ENCODE peak calls at places on chromosomes 13 and 19, in five cellular contexts. One of them, this sample, is unnamed.
A peak's percentile ranks its signal among the peaks of the same experiment; 100 is the strongest.

GRCh38 chr19:9040131-9040530 is 29.9 kb upstream of the MUC16 start:
- DNase-seq in cardiac muscle cell: no peak
- DNase-seq in tibial nerve: no peak
- DNase-seq in left ventricle myocardium inferior: no peak
- DNase-seq in fibroblast of lung: no peak
- DNase-seq in this sample: no peak

GRCh38 chr13:23980160-23980551 is 82.9 kb upstream of the C1QTNF9B start:
- DNase-seq in fibroblast of lung: peak; percentile 90
- DNase-seq in left ventricle myocardium inferior: peak; percentile 85
- DNase-seq in cardiac muscle cell: peak; percentile 89
- DNase-seq in tibial nerve: peak; percentile 59
- DNase-seq in this sample: peak; percentile 37

GRCh38 chr13:27455331-27455855 is 5.0 kb upstream of the MTIF3 start:
- DNase-seq in fibroblast of lung: no peak
- DNase-seq in tibial nerve: no peak
- DNase-seq in cardiac muscle cell: no peak
- DNase-seq in left ventricle myocardium inferior: no peak
- DNase-seq in this sample: no peak

GRCh38 chr13:113933901-113934300 is 40.0 kb downstream of the C13orf46 start:
- DNase-seq in cardiac muscle cell: no peak
- DNase-seq in fibroblast of lung: no peak
- DNase-seq in left ventricle myocardium inferior: peak; percentile 7
- DNase-seq in tibial nerve: peak; percentile 11
- DNase-seq in this sample: no peak

GRCh38 chr13:100563779-100564178 is 24.8 kb downstream of the GGACT start:
- DNase-seq in left ventricle myocardium inferior: no peak
- DNase-seq in cardiac muscle cell: no peak
- DNase-seq in tibial nerve: no peak
- DNase-seq in fibroblast of lung: no peak
- DNase-seq in this sample: no peak

GRCh38 chr13:70630247-70630646 is 522.0 kb upstream of the KLHL1 start:
- DNase-seq in left ventricle myocardium inferior: no peak
- DNase-seq in tibial nerve: no peak
- DNase-seq in fibroblast of lung: no peak
- DNase-seq in cardiac muscle cell: no peak
- DNase-seq in this sample: no peak

GRCh38 chr19:39676004-39676403 is 20.3 kb downstream of the LGALS16 start:
- DNase-seq in fibroblast of lung: no peak
- DNase-seq in left ventricle myocardium inferior: no peak
- DNase-seq in cardiac muscle cell: no peak
- DNase-seq in tibial nerve: no peak
- DNase-seq in this sample: no peak

GRCh38 chr13:105165449-105166125 is 1369.9 kb downstream of the EFNB2 start:
- DNase-seq in cardiac muscle cell: no peak
- DNase-seq in tibial nerve: no peak
- DNase-seq in fibroblast of lung: no peak
- DNase-seq in left ventricle myocardium inferior: no peak
- DNase-seq in this sample: no peak

GRCh38 chr19:30931307-30931706 is 417.9 kb downstream of the TSHZ3 start:
- DNase-seq in fibroblast of lung: no peak
- DNase-seq in tibial nerve: no peak
- DNase-seq in left ventricle myocardium inferior: no peak
- DNase-seq in cardiac muscle cell: no peak
- DNase-seq in this sample: no peak

GRCh38 chr19:20273951-20274578 is 107.1 kb downstream of the ZNF486 start:
- DNase-seq in tibial nerve: no peak
- DNase-seq in left ventricle myocardium inferior: no peak
- DNase-seq in cardiac muscle cell: no peak
- DNase-seq in fibroblast of lung: no peak
- DNase-seq in this sample: no peak

GRCh38 chr13:90622547-90622946 is 724.9 kb upstream of the MIR17HG start:
- DNase-seq in fibroblast of lung: peak; percentile 66
- DNase-seq in cardiac muscle cell: no peak
- DNase-seq in tibial nerve: no peak
- DNase-seq in left ventricle myocardium inferior: no peak
- DNase-seq in this sample: peak; percentile 87

GRCh38 chr13:27792393-27793218 is at the start of gene GSX1:
- DNase-seq in left ventricle myocardium inferior: peak; percentile 63
- DNase-seq in fibroblast of lung: peak; percentile 69
- DNase-seq in cardiac muscle cell: peak; percentile 95
- DNase-seq in tibial nerve: peak; percentile 19
- DNase-seq in this sample: no peak

GRCh38 chr13:21673592-21674270 is 2.9 kb downstream of the FGF9 start:
- DNase-seq in left ventricle myocardium inferior: peak; percentile 46
- DNase-seq in fibroblast of lung: peak; percentile 41
- DNase-seq in cardiac muscle cell: peak; percentile 84
- DNase-seq in tibial nerve: no peak
- DNase-seq in this sample: no peak

GRCh38 chr19:7533925-7534480 is 1.5 kb upstream of the PNPLA6 start:
- DNase-seq in left ventricle myocardium inferior: peak; percentile 88
- DNase-seq in fibroblast of lung: peak; percentile 87
- DNase-seq in tibial nerve: peak; percentile 74
- DNase-seq in cardiac muscle cell: peak; percentile 92
- DNase-seq in this sample: peak; percentile 69

GRCh38 chr19:39398297-39398864 is 7.2 kb downstream of the MED29 start:
- DNase-seq in fibroblast of lung: peak; percentile 74
- DNase-seq in tibial nerve: peak; percentile 57
- DNase-seq in cardiac muscle cell: no peak
- DNase-seq in left ventricle myocardium inferior: peak; percentile 77
- DNase-seq in this sample: peak; percentile 71

GRCh38 chr13:72205773-72206172 is 338.8 kb upstream of the DACH1 start:
- DNase-seq in fibroblast of lung: peak; percentile 85
- DNase-seq in cardiac muscle cell: no peak
- DNase-seq in left ventricle myocardium inferior: no peak
- DNase-seq in tibial nerve: no peak
- DNase-seq in this sample: peak; percentile 12

GRCh38 chr13:74129500-74130144 is 4.6 kb downstream of the KLF12 start:
- DNase-seq in tibial nerve: no peak
- DNase-seq in cardiac muscle cell: no peak
- DNase-seq in fibroblast of lung: peak; percentile 27
- DNase-seq in left ventricle myocardium inferior: peak; percentile 21
- DNase-seq in this sample: no peak

GRCh38 chr13:93248627-93249047 is 22.0 kb downstream of the GPC6 start:
- DNase-seq in left ventricle myocardium inferior: no peak
- DNase-seq in tibial nerve: no peak
- DNase-seq in fibroblast of lung: peak; percentile 79
- DNase-seq in cardiac muscle cell: peak; percentile 71
- DNase-seq in this sample: no peak

GRCh38 chr13:53131361-53131760 is 102.7 kb downstream of the OLFM4 start:
- DNase-seq in tibial nerve: no peak
- DNase-seq in left ventricle myocardium inferior: no peak
- DNase-seq in fibroblast of lung: no peak
- DNase-seq in cardiac muscle cell: no peak
- DNase-seq in this sample: no peak

GRCh38 chr13:48234652-48235099 is 1.7 kb downstream of the ITM2B start:
- DNase-seq in cardiac muscle cell: no peak
- DNase-seq in tibial nerve: no peak
- DNase-seq in left ventricle myocardium inferior: no peak
- DNase-seq in fibroblast of lung: no peak
- DNase-seq in this sample: no peak

GRCh38 chr19:18850560-18851375 is 19.0 kb downstream of the UPF1 start:
- DNase-seq in cardiac muscle cell: no peak
- DNase-seq in fibroblast of lung: no peak
- DNase-seq in tibial nerve: no peak
- DNase-seq in left ventricle myocardium inferior: no peak
- DNase-seq in this sample: peak; percentile 72

DNA sequence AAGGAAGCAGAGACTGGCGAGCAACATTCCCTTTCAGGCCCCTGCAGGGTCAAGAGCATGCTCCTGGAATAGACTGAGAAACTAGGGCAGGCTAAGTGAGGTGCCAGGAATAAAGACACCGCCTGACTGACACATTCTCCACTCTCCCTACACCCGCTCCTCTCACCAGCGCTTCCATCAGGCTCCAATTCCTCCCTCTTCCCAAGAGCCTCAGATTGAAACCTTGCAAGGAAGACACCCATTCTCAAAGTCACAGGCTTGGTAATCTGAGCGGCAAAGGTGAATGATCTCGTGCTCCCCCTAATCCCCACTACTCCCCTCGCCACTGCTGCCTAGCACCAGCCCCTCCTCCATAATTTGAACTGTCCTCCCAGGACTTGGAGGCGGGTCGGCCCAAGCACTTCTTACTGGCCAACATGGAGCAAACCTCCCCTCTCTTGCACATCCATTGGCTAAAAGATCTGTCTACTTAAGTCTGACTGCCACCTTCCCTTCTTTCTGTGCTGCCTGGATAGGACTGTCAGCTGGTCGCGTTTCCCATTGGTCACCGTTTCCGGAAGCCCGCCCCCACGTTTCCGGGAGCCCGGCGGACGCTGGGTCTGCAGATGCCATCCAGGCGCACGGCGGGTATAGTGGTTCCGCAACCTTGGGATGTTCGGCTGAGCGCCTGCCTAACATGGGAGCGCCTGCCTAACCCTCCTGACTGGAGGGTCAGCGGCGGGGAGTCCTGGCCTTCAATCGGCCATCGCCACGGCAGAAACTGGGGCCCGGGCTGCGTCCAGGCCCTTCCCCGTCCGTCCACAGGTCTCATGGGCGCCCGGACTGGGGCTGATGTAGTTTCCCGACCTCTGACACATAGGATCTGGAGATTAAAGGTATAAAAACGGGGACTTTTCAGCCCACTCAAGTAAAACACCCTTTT is 33.6 kb downstream of the ZNF383 start:
- DNase-seq in fibroblast of lung: peak; percentile 100
- DNase-seq in cardiac muscle cell: no peak
- DNase-seq in tibial nerve: no peak
- DNase-seq in left ventricle myocardium inferior: peak; percentile 87
- DNase-seq in this sample: peak; percentile 97
- H3K4me1 ChIP-seq in fibroblast of lung: no peaks in the 10 kb centered on the region
- H3K4me1 ChIP-seq in cardiac muscle cell: no peaks in the 10 kb centered on the region
- H3K4me1 ChIP-seq in tibial nerve: no peaks in the 10 kb centered on the region
- H3K4me1 ChIP-seq in left ventricle myocardium inferior: peaks cover 22% of the 10 kb centered on the region
- H3K4me1 ChIP-seq in this sample: no peaks in the 10 kb centered on the region

GRCh38 chr19:35816262-35816661 is 3.6 kb upstream of the PRODH2 start:
- DNase-seq in tibial nerve: no peak
- DNase-seq in fibroblast of lung: no peak
- DNase-seq in left ventricle myocardium inferior: no peak
- DNase-seq in cardiac muscle cell: no peak
- DNase-seq in this sample: no peak

GRCh38 chr19:35813043-35813890 is 622 bp upstream of the PRODH2 start:
- DNase-seq in fibroblast of lung: no peak
- DNase-seq in left ventricle myocardium inferior: no peak
- DNase-seq in cardiac muscle cell: no peak
- DNase-seq in tibial nerve: no peak
- DNase-seq in this sample: no peak

GRCh38 chr19:35818445-35818844 is 5.8 kb upstream of the PRODH2 start:
- DNase-seq in left ventricle myocardium inferior: no peak
- DNase-seq in cardiac muscle cell: no peak
- DNase-seq in tibial nerve: no peak
- DNase-seq in fibroblast of lung: no peak
- DNase-seq in this sample: no peak

GRCh38 chr19:35812220-35813042 is at the start of gene PRODH2:
- DNase-seq in left ventricle myocardium inferior: no peak
- DNase-seq in cardiac muscle cell: no peak
- DNase-seq in tibial nerve: no peak
- DNase-seq in fibroblast of lung: no peak
- DNase-seq in this sample: no peak

DNA sequence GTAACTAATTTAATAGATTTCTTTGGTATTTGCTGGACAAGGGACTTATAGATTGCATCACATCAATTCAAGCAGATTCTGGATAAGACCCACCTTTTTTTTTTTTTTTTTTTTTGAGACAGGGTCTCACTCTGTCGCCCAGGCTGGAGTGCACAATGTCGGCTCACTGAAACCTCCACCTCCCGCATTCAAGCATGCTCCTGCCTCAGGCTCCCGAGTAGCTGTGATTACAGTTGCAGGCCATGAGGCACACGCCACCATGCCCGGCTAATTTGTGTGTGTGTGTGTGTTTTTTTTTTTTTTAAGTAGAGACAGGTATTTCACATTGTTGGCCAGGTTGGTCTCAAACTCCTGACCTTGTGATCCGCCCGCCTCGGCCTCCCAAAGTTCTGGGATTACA is 4.2 kb upstream of the PRODH2 start:
- DNase-seq in cardiac muscle cell: no peak
- DNase-seq in left ventricle myocardium inferior: no peak
- DNase-seq in tibial nerve: no peak
- DNase-seq in fibroblast of lung: no peak
- DNase-seq in this sample: no peak
- TF ChIP-seq CTCF in cardiac muscle cell: no peak
- TF ChIP-seq CTCF in left ventricle myocardium inferior: no peak
- TF ChIP-seq CTCF in tibial nerve: no peak
- TF ChIP-seq CTCF in fibroblast of lung: no peak
- TF ChIP-seq CTCF in this sample: no peak

GRCh38 chr19:29635963-29636362 is 29.3 kb upstream of the PLEKHF1 start:
- DNase-seq in fibroblast of lung: no peak
- DNase-seq in left ventricle myocardium inferior: no peak
- DNase-seq in cardiac muscle cell: no peak
- DNase-seq in tibial nerve: no peak
- DNase-seq in this sample: no peak

GRCh38 chr19:29631450-29631849 is 25.4 kb downstream of the POP4 start:
- DNase-seq in cardiac muscle cell: no peak
- DNase-seq in left ventricle myocardium inferior: no peak
- DNase-seq in fibroblast of lung: no peak
- DNase-seq in tibial nerve: no peak
- DNase-seq in this sample: no peak

GRCh38 chr19:29636553-29637325 is 28.5 kb upstream of the PLEKHF1 start:
- DNase-seq in cardiac muscle cell: no peak
- DNase-seq in left ventricle myocardium inferior: no peak
- DNase-seq in fibroblast of lung: no peak
- DNase-seq in tibial nerve: no peak
- DNase-seq in this sample: no peak

GRCh38 chr19:29634731-29635130 is 28.6 kb downstream of the POP4 start:
- DNase-seq in fibroblast of lung: no peak
- DNase-seq in cardiac muscle cell: no peak
- DNase-seq in tibial nerve: no peak
- DNase-seq in left ventricle myocardium inferior: no peak
- DNase-seq in this sample: no peak

DNA sequence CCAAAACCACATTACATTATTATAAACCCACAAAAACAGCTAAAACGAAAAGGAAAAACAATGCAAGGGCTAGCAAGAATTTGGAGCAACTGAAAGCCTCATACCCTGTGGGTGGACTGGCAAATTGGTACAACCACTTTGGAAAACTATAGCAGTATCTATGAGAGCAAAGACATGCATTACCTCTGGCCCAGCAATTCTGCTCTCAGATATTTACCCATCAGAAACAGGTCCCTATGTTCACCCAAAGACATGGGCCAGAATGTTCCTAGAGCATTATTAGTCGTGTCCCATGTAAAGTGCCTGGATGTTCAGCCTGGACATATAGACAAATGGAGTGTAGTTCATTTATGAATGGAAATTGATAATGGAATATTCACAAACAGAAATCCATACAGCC is 27.9 kb downstream of the POP4 start:
- DNase-seq in cardiac muscle cell: no peak
- DNase-seq in tibial nerve: no peak
- DNase-seq in fibroblast of lung: no peak
- DNase-seq in left ventricle myocardium inferior: no peak
- DNase-seq in this sample: no peak
- H3K4me1 ChIP-seq in cardiac muscle cell: peaks cover 6% of the 10 kb centered on the region
- H3K4me1 ChIP-seq in tibial nerve: peaks cover 5% of the 10 kb centered on the region
- H3K4me1 ChIP-seq in fibroblast of lung: no peaks in the 10 kb centered on the region
- H3K4me1 ChIP-seq in left ventricle myocardium inferior: no peaks in the 10 kb centered on the region
- H3K4me1 ChIP-seq in this sample: no peaks in the 10 kb centered on the region

GRCh38 chr13:75214846-75215245 is 267.1 kb downstream of the TBC1D4 start:
- DNase-seq in fibroblast of lung: no peak
- DNase-seq in cardiac muscle cell: no peak
- DNase-seq in tibial nerve: no peak
- DNase-seq in left ventricle myocardium inferior: no peak
- DNase-seq in this sample: peak; percentile 71
- TF ChIP-seq CTCF in fibroblast of lung: no peak
- TF ChIP-seq CTCF in cardiac muscle cell: no peak
- TF ChIP-seq CTCF in tibial nerve: no peak
- TF ChIP-seq CTCF in left ventricle myocardium inferior: no peak
- TF ChIP-seq CTCF in this sample: no peak

This sample was measured in foreskin keratinocyte.